ENCODE peak calls at places on chromosomes 7 and 10, in seven cellular contexts. S, X, W, Z, T, J and M are unnamed samples.

GRCh38 chr10:99782447-99783286 is at the start of gene ABCC2:
- DNase-seq in S (no peak), X (no peak), W (no peak), Z (no peak), T (no peak), J (no peak), M (no peak)

GRCh38 chr7:39526676-39527075 is 39.5 kb upstream of the YAE1 start:
- DNase-seq in S (no peak), X (no peak), W (no peak), Z (no peak), T (no peak), J (no peak), M (no peak)

GRCh38 chr10:67869996-67870395 is 14.5 kb upstream of the SIRT1 start:
- DNase-seq in S (no peak), X (no peak), W (no peak), Z (no peak), T (no peak), J (no peak), M (no peak)

GRCh38 chr10:8137272-8137680 is 82.8 kb downstream of the GATA3 start:
- DNase-seq in S (no peak), X (no peak), W (no peak), Z (no peak), T (no peak), J (no peak), M (no peak)

GRCh38 chr7:27928001-27928400 is 188.0 kb downstream of the TAX1BP1 start:
- DNase-seq in S (no peak), X (no peak), W (no peak), Z (no peak), T (no peak), J (no peak), M (no peak)

GRCh38 chr10:17992266-17992665 is 40.5 kb downstream of the SLC39A12 start:
- DNase-seq in S (no peak), X (no peak), W (no peak), Z (no peak), T (no peak), J (no peak), M (no peak)

GRCh38 chr7:36605662-36606441 is 118.4 kb downstream of the AOAH start:
- DNase-seq in S (no peak), X (no peak), W (no peak), Z (no peak), T (no peak), J (no peak), M (no peak)

GRCh38 chr7:46759711-46760480 is 822.0 kb downstream of the TNS3 start:
- DNase-seq in S (peak), X (no peak), W (peak), Z (no peak), T (no peak), J (no peak), M (no peak)

GRCh38 chr10:92961638-92962037 is 99.0 kb upstream of the CYP26C1 start:
- DNase-seq in S (no peak), X (no peak), W (no peak), Z (no peak), T (no peak), J (no peak), M (no peak)

GRCh38 chr7:129877146-129877792 is 75.5 kb downstream of the UBE2H start:
- DNase-seq in S (no peak), X (no peak), W (peak), Z (no peak), T (no peak), J (no peak), M (no peak)

GRCh38 chr7:140676303-140676702 is 3.6 kb downstream of the ADCK2 start:
- DNase-seq in S (no peak), X (no peak), W (no peak), Z (no peak), T (no peak), J (no peak), M (no peak)

GRCh38 chr7:145624618-145625017 is 492.0 kb upstream of the CNTNAP2 start:
- DNase-seq in S (no peak), X (no peak), W (no peak), Z (no peak), T (no peak), J (no peak), M (no peak)

GRCh38 chr10:102919237-102919959 is 1.3 kb downstream of the CNNM2 start:
- DNase-seq in S (peak), X (peak), W (peak), Z (no peak), T (peak), J (peak), M (peak)

GRCh38 chr7:157603005-157603404 is 266.2 kb downstream of the DNAJB6 start:
- DNase-seq in S (no peak), X (no peak), W (no peak), Z (no peak), T (no peak), J (no peak), M (no peak)

GRCh38 chr10:4586756-4587155 is 239.3 kb upstream of the AKR1E2 start:
- DNase-seq in S (peak), X (no peak), W (no peak), Z (no peak), T (no peak), J (no peak), M (no peak)

GRCh38 chr7:24979470-24979862 is 512 bp downstream of the OSBPL3 start:
- DNase-seq in S (peak), X (peak), W (peak), Z (peak), T (no peak), J (peak), M (peak)

GRCh38 chr7:24981544-24981951 is 1.6 kb upstream of the OSBPL3 start:
- DNase-seq in S (peak), X (peak), W (peak), Z (peak), T (peak), J (no peak), M (peak)

GRCh38 chr7:24980695-24981543 is 941 bp upstream of the OSBPL3 start:
- DNase-seq in S (peak), X (no peak), W (peak), Z (no peak), T (peak), J (no peak), M (peak)

GRCh38 chr7:24979863-24980694 is at the start of gene OSBPL3:
- DNase-seq in S (peak), X (peak), W (peak), Z (peak), T (peak), J (peak), M (peak)

GRCh38 chr7:24982917-24983316 is 2.9 kb upstream of the OSBPL3 start:
- DNase-seq in S (no peak), X (no peak), W (no peak), Z (no peak), T (peak), J (no peak), M (no peak)
- TF ChIP-seq CTCF in S (peak), X (no peak), W (peak), Z (no peak), T (peak), J (no peak), M (peak)

GRCh38 chr10:77520290-77520689 is 117.3 kb downstream of the KCNMA1 start:
- DNase-seq in S (no peak), X (no peak), W (no peak), Z (no peak), T (no peak), J (no peak), M (no peak)
- TF ChIP-seq CTCF in S (no peak), X (no peak), W (no peak), Z (no peak), T (peak), J (no peak), M (no peak)

GRCh38 chr10:95906675-95907453 is 911 bp upstream of the CC2D2B start:
- DNase-seq in S (peak), X (peak), W (peak), Z (peak), T (peak), J (peak), M (peak)
- TF ChIP-seq CTCF in S (peak), X (no peak), W (peak), Z (peak), T (peak), J (no peak), M (no peak)

GRCh38 chr10:9895406-9895805 is 1122.3 kb upstream of the CELF2 start:
- DNase-seq in S (no peak), X (no peak), W (no peak), Z (no peak), T (no peak), J (no peak), M (no peak)

GRCh38 chr10:9900765-9901164 is 1116.9 kb upstream of the CELF2 start:
- DNase-seq in S (no peak), X (no peak), W (no peak), Z (no peak), T (no peak), J (no peak), M (no peak)

DNA sequence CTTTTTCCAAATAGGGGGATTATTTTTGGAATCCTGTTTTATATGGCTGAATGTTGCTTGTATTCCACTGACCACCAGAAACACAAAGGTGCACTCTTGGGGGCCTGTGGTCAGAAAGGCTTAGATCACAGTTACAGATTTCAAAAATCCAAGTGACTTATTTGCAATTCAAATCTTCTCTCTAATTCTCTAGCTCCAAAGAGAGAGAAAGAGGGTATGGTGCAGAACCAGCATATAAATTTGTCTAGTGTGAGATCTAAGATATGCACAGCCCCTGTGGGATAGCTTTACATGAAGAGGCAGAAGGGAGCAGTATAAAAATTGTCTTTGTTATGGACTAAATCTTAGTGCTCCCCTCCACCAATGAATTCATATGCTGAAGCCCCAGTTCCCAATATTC is 1121.7 kb upstream of the CELF2 start:
- DNase-seq in S (no peak), X (no peak), W (no peak), Z (no peak), T (no peak), J (no peak), M (no peak)
- TF ChIP-seq CTCF in S (no peak), X (no peak), W (no peak), Z (no peak), T (no peak), J (no peak), M (no peak)

GRCh38 chr10:71431945-71432905 is 35.5 kb downstream of the CDH23 start:
- DNase-seq in S (no peak), X (no peak), W (no peak), Z (no peak), T (peak), J (no peak), M (no peak)
- TF ChIP-seq CTCF in S (no peak), X (no peak), W (no peak), Z (no peak), T (peak), J (no peak), M (no peak)